ENCODE peak calls at places on chromosomes 16 and 17, in five cellular contexts. One of them, this sample, is unnamed.

GRCh38 chr16:8851761-8852403 is 16.9 kb downstream of the CARHSP1 start:
- DNase-seq in stromal cell of bone marrow: no peak
- DNase-seq in stimulated activated effector memory CD8-positive, alpha-beta T cell treated with anti-CD3 and anti-CD28 coated beads, Interleukin-12 subunit alpha, Interleukin-12 subunit beta, amount 100 ng/mL, for 72 hours: no peak
- DNase-seq in cardiac fibroblast: no peak
- DNase-seq in transverse colon: no peak
- DNase-seq in this sample: no peak

GRCh38 chr16:77271532-77272426 is 72.6 kb downstream of the SYCE1L start:
- DNase-seq in cardiac fibroblast: no peak
- DNase-seq in stromal cell of bone marrow: no peak
- DNase-seq in stimulated activated effector memory CD8-positive, alpha-beta T cell treated with anti-CD3 and anti-CD28 coated beads, Interleukin-12 subunit alpha, Interleukin-12 subunit beta, amount 100 ng/mL, for 72 hours: no peak
- DNase-seq in transverse colon: no peak
- DNase-seq in this sample: peak

GRCh38 chr17:81557276-81558114 is 5.3 kb upstream of the FAAP100 start:
- DNase-seq in transverse colon: no peak
- DNase-seq in stimulated activated effector memory CD8-positive, alpha-beta T cell treated with anti-CD3 and anti-CD28 coated beads, Interleukin-12 subunit alpha, Interleukin-12 subunit beta, amount 100 ng/mL, for 72 hours: no peak
- DNase-seq in cardiac fibroblast: no peak
- DNase-seq in stromal cell of bone marrow: no peak
- DNase-seq in this sample: no peak

GRCh38 chr16:78494105-78494504 is 394.7 kb downstream of the WWOX start:
- DNase-seq in stromal cell of bone marrow: no peak
- DNase-seq in stimulated activated effector memory CD8-positive, alpha-beta T cell treated with anti-CD3 and anti-CD28 coated beads, Interleukin-12 subunit alpha, Interleukin-12 subunit beta, amount 100 ng/mL, for 72 hours: no peak
- DNase-seq in cardiac fibroblast: no peak
- DNase-seq in transverse colon: no peak
- DNase-seq in this sample: no peak

GRCh38 chr17:21291357-21291756 is 6.8 kb downstream of the MAP2K3 start:
- DNase-seq in stimulated activated effector memory CD8-positive, alpha-beta T cell treated with anti-CD3 and anti-CD28 coated beads, Interleukin-12 subunit alpha, Interleukin-12 subunit beta, amount 100 ng/mL, for 72 hours: no peak
- DNase-seq in stromal cell of bone marrow: no peak
- DNase-seq in cardiac fibroblast: no peak
- DNase-seq in transverse colon: no peak
- DNase-seq in this sample: no peak

GRCh38 chr17:28957277-28957991 is 6.1 kb upstream of the PHF12 start:
- DNase-seq in stromal cell of bone marrow: no peak
- DNase-seq in cardiac fibroblast: no peak
- DNase-seq in stimulated activated effector memory CD8-positive, alpha-beta T cell treated with anti-CD3 and anti-CD28 coated beads, Interleukin-12 subunit alpha, Interleukin-12 subunit beta, amount 100 ng/mL, for 72 hours: no peak
- DNase-seq in transverse colon: no peak
- DNase-seq in this sample: no peak

GRCh38 chr17:16491131-16491702 is 776 bp downstream of the LRRC75A start:
- DNase-seq in stimulated activated effector memory CD8-positive, alpha-beta T cell treated with anti-CD3 and anti-CD28 coated beads, Interleukin-12 subunit alpha, Interleukin-12 subunit beta, amount 100 ng/mL, for 72 hours: peak
- DNase-seq in stromal cell of bone marrow: no peak
- DNase-seq in cardiac fibroblast: no peak
- DNase-seq in transverse colon: peak
- DNase-seq in this sample: peak

GRCh38 chr17:16215002-16215272 is 397 bp downstream of the NCOR1 start:
- DNase-seq in stromal cell of bone marrow: no peak
- DNase-seq in stimulated activated effector memory CD8-positive, alpha-beta T cell treated with anti-CD3 and anti-CD28 coated beads, Interleukin-12 subunit alpha, Interleukin-12 subunit beta, amount 100 ng/mL, for 72 hours: no peak
- DNase-seq in transverse colon: peak
- DNase-seq in cardiac fibroblast: peak
- DNase-seq in this sample: peak

GRCh38 chr16:14485131-14485551 is 144.9 kb downstream of the PARN start:
- DNase-seq in transverse colon: no peak
- DNase-seq in stimulated activated effector memory CD8-positive, alpha-beta T cell treated with anti-CD3 and anti-CD28 coated beads, Interleukin-12 subunit alpha, Interleukin-12 subunit beta, amount 100 ng/mL, for 72 hours: no peak
- DNase-seq in cardiac fibroblast: peak
- DNase-seq in stromal cell of bone marrow: no peak
- DNase-seq in this sample: no peak

GRCh38 chr17:2837147-2837561 is 40.9 kb downstream of the RAP1GAP2 start:
- DNase-seq in stimulated activated effector memory CD8-positive, alpha-beta T cell treated with anti-CD3 and anti-CD28 coated beads, Interleukin-12 subunit alpha, Interleukin-12 subunit beta, amount 100 ng/mL, for 72 hours: no peak
- DNase-seq in stromal cell of bone marrow: no peak
- DNase-seq in cardiac fibroblast: no peak
- DNase-seq in transverse colon: no peak
- DNase-seq in this sample: no peak

GRCh38 chr17:2909853-2910234 is 113.6 kb downstream of the RAP1GAP2 start:
- DNase-seq in transverse colon: no peak
- DNase-seq in stimulated activated effector memory CD8-positive, alpha-beta T cell treated with anti-CD3 and anti-CD28 coated beads, Interleukin-12 subunit alpha, Interleukin-12 subunit beta, amount 100 ng/mL, for 72 hours: no peak
- DNase-seq in stromal cell of bone marrow: no peak
- DNase-seq in cardiac fibroblast: no peak
- DNase-seq in this sample: no peak

GRCh38 chr17:32226881-32227280 is 38.8 kb upstream of the RHBDL3 start:
- DNase-seq in stimulated activated effector memory CD8-positive, alpha-beta T cell treated with anti-CD3 and anti-CD28 coated beads, Interleukin-12 subunit alpha, Interleukin-12 subunit beta, amount 100 ng/mL, for 72 hours: no peak
- DNase-seq in cardiac fibroblast: peak
- DNase-seq in transverse colon: no peak
- DNase-seq in stromal cell of bone marrow: no peak
- DNase-seq in this sample: no peak

GRCh38 chr17:43661699-43662431 is at the start of gene MEOX1:
- DNase-seq in stimulated activated effector memory CD8-positive, alpha-beta T cell treated with anti-CD3 and anti-CD28 coated beads, Interleukin-12 subunit alpha, Interleukin-12 subunit beta, amount 100 ng/mL, for 72 hours: peak
- DNase-seq in cardiac fibroblast: peak
- DNase-seq in transverse colon: no peak
- DNase-seq in stromal cell of bone marrow: peak
- DNase-seq in this sample: no peak

GRCh38 chr17:45345554-45346254 is 28.9 kb upstream of the MAP3K14 start:
- DNase-seq in stimulated activated effector memory CD8-positive, alpha-beta T cell treated with anti-CD3 and anti-CD28 coated beads, Interleukin-12 subunit alpha, Interleukin-12 subunit beta, amount 100 ng/mL, for 72 hours: no peak
- DNase-seq in cardiac fibroblast: peak
- DNase-seq in stromal cell of bone marrow: peak
- DNase-seq in transverse colon: peak
- DNase-seq in this sample: no peak

GRCh38 chr17:82963104-82963950 is 116.1 kb upstream of the METRNL start:
- DNase-seq in cardiac fibroblast: peak
- DNase-seq in stromal cell of bone marrow: peak
- DNase-seq in transverse colon: peak
- DNase-seq in stimulated activated effector memory CD8-positive, alpha-beta T cell treated with anti-CD3 and anti-CD28 coated beads, Interleukin-12 subunit alpha, Interleukin-12 subunit beta, amount 100 ng/mL, for 72 hours: no peak
- DNase-seq in this sample: no peak

GRCh38 chr17:63476857-63477470 is at the start of gene ACE:
- DNase-seq in transverse colon: peak
- DNase-seq in stimulated activated effector memory CD8-positive, alpha-beta T cell treated with anti-CD3 and anti-CD28 coated beads, Interleukin-12 subunit alpha, Interleukin-12 subunit beta, amount 100 ng/mL, for 72 hours: no peak
- DNase-seq in cardiac fibroblast: no peak
- DNase-seq in stromal cell of bone marrow: no peak
- DNase-seq in this sample: peak

GRCh38 chr16:2196981-2197511 is 641 bp upstream of the CASKIN1 start:
- DNase-seq in stimulated activated effector memory CD8-positive, alpha-beta T cell treated with anti-CD3 and anti-CD28 coated beads, Interleukin-12 subunit alpha, Interleukin-12 subunit beta, amount 100 ng/mL, for 72 hours: no peak
- DNase-seq in stromal cell of bone marrow: no peak
- DNase-seq in transverse colon: no peak
- DNase-seq in cardiac fibroblast: no peak
- DNase-seq in this sample: no peak

GRCh38 chr17:5665164-5665563 is 80.9 kb upstream of the NLRP1 start:
- DNase-seq in stimulated activated effector memory CD8-positive, alpha-beta T cell treated with anti-CD3 and anti-CD28 coated beads, Interleukin-12 subunit alpha, Interleukin-12 subunit beta, amount 100 ng/mL, for 72 hours: no peak
- DNase-seq in cardiac fibroblast: no peak
- DNase-seq in transverse colon: no peak
- DNase-seq in stromal cell of bone marrow: no peak
- DNase-seq in this sample: no peak

GRCh38 chr17:17175917-17176316 is 30.2 kb downstream of the PLD6 start:
- DNase-seq in cardiac fibroblast: no peak
- DNase-seq in transverse colon: no peak
- DNase-seq in stimulated activated effector memory CD8-positive, alpha-beta T cell treated with anti-CD3 and anti-CD28 coated beads, Interleukin-12 subunit alpha, Interleukin-12 subunit beta, amount 100 ng/mL, for 72 hours: no peak
- DNase-seq in stromal cell of bone marrow: no peak
- DNase-seq in this sample: no peak

GRCh38 chr16:85608515-85608885 is 4.6 kb upstream of the GSE1 start:
- DNase-seq in transverse colon: no peak
- DNase-seq in stimulated activated effector memory CD8-positive, alpha-beta T cell treated with anti-CD3 and anti-CD28 coated beads, Interleukin-12 subunit alpha, Interleukin-12 subunit beta, amount 100 ng/mL, for 72 hours: no peak
- DNase-seq in stromal cell of bone marrow: no peak
- DNase-seq in cardiac fibroblast: no peak
- DNase-seq in this sample: no peak

GRCh38 chr17:82615084-82616020 is 32.9 kb downstream of the WDR45B start:
- DNase-seq in cardiac fibroblast: no peak
- DNase-seq in stromal cell of bone marrow: no peak
- DNase-seq in transverse colon: no peak
- DNase-seq in stimulated activated effector memory CD8-positive, alpha-beta T cell treated with anti-CD3 and anti-CD28 coated beads, Interleukin-12 subunit alpha, Interleukin-12 subunit beta, amount 100 ng/mL, for 72 hours: no peak
- DNase-seq in this sample: no peak

GRCh38 chr17:43908111-43908721 is 880 bp upstream of the MPP2 start:
- DNase-seq in stromal cell of bone marrow: peak
- DNase-seq in stimulated activated effector memory CD8-positive, alpha-beta T cell treated with anti-CD3 and anti-CD28 coated beads, Interleukin-12 subunit alpha, Interleukin-12 subunit beta, amount 100 ng/mL, for 72 hours: peak
- DNase-seq in cardiac fibroblast: peak
- DNase-seq in transverse colon: peak
- DNase-seq in this sample: peak

GRCh38 chr17:13590441-13590840 is 11.3 kb downstream of the HS3ST3A1 start:
- DNase-seq in stimulated activated effector memory CD8-positive, alpha-beta T cell treated with anti-CD3 and anti-CD28 coated beads, Interleukin-12 subunit alpha, Interleukin-12 subunit beta, amount 100 ng/mL, for 72 hours: no peak
- DNase-seq in transverse colon: no peak
- DNase-seq in stromal cell of bone marrow: no peak
- DNase-seq in cardiac fibroblast: no peak
- DNase-seq in this sample: no peak

GRCh38 chr17:4833941-4834501 is 881 bp downstream of the MINK1 start:
- DNase-seq in transverse colon: peak
- DNase-seq in cardiac fibroblast: peak
- DNase-seq in stimulated activated effector memory CD8-positive, alpha-beta T cell treated with anti-CD3 and anti-CD28 coated beads, Interleukin-12 subunit alpha, Interleukin-12 subunit beta, amount 100 ng/mL, for 72 hours: no peak
- DNase-seq in stromal cell of bone marrow: no peak
- DNase-seq in this sample: peak

GRCh38 chr17:4449736-4450135 is 16.0 kb downstream of the SPNS3 start:
- DNase-seq in stimulated activated effector memory CD8-positive, alpha-beta T cell treated with anti-CD3 and anti-CD28 coated beads, Interleukin-12 subunit alpha, Interleukin-12 subunit beta, amount 100 ng/mL, for 72 hours: no peak
- DNase-seq in stromal cell of bone marrow: no peak
- DNase-seq in transverse colon: peak
- DNase-seq in cardiac fibroblast: no peak
- DNase-seq in this sample: no peak

GRCh38 chr16:87586201-87586782 is 16.0 kb upstream of the JPH3 start:
- DNase-seq in cardiac fibroblast: peak
- DNase-seq in stromal cell of bone marrow: no peak
- DNase-seq in stimulated activated effector memory CD8-positive, alpha-beta T cell treated with anti-CD3 and anti-CD28 coated beads, Interleukin-12 subunit alpha, Interleukin-12 subunit beta, amount 100 ng/mL, for 72 hours: no peak
- DNase-seq in transverse colon: no peak
- DNase-seq in this sample: no peak

This sample was measured in Calu3.